ENCODE peak calls at places on chromosome 12, in seven cellular contexts. N, U, F, G, H, Z and V are unnamed samples.

GRCh38 chr12:62166525-62166924 is 93.7 kb upstream of the USP15 start:
- DNase-seq in Z (peak), H (no peak), U (no peak), F (no peak), N (no peak), G (no peak), V (no peak)

GRCh38 chr12:49667319-49668090 is 39.7 kb downstream of the FMNL3 start:
- DNase-seq in Z (peak), F (no peak), N (no peak), G (no peak), U (no peak), H (no peak), V (no peak)

GRCh38 chr12:124369055-124369900 is 74.4 kb downstream of the RFLNA start:
- DNase-seq in F (no peak), G (peak), Z (peak), U (no peak), H (no peak), N (peak), V (no peak)

GRCh38 chr12:106602071-106602470 is 19.3 kb downstream of the RFX4 start:
- DNase-seq in U (no peak), H (no peak), N (no peak), Z (no peak), F (no peak), G (no peak), V (no peak)

GRCh38 chr12:80624986-80625530 is 82.4 kb upstream of the MYF6 start:
- DNase-seq in H (no peak), G (no peak), Z (peak), N (no peak), F (no peak), U (no peak), V (no peak)

GRCh38 chr12:65854629-65855028 is 30.3 kb downstream of the HMGA2 start:
- DNase-seq in H (no peak), N (no peak), G (no peak), U (no peak), F (no peak), Z (peak), V (no peak)

GRCh38 chr12:88986056-88986455 is 366.2 kb downstream of the DUSP6 start:
- DNase-seq in F (no peak), Z (no peak), H (no peak), N (no peak), U (no peak), G (no peak), V (no peak)

GRCh38 chr12:121536058-121536928 is 44.5 kb downstream of the KDM2B start:
- DNase-seq in H (peak), U (peak), Z (peak), N (peak), F (peak), G (peak), V (no peak)

GRCh38 chr12:124695861-124696260 is 128.4 kb upstream of the NCOR2 start:
- DNase-seq in Z (peak), F (no peak), G (no peak), U (no peak), N (no peak), H (no peak), V (no peak)

GRCh38 chr12:120117961-120118709 is 1.6 kb upstream of the RAB35 start:
- DNase-seq in Z (peak), U (no peak), G (no peak), H (no peak), F (peak), N (no peak), V (no peak)

GRCh38 chr12:67239061-67239460 is 30.1 kb upstream of the CAND1 start:
- DNase-seq in U (no peak), H (no peak), F (no peak), N (no peak), G (no peak), Z (no peak), V (no peak)

GRCh38 chr12:25186788-25187397 is 8.1 kb downstream of the DNAI7 start:
- DNase-seq in H (no peak), G (no peak), N (no peak), U (peak), Z (no peak), F (no peak), V (no peak)

GRCh38 chr12:57591567-57592325 is 754 bp downstream of the PIP4K2C start:
- DNase-seq in Z (peak), F (peak), H (no peak), N (peak), G (peak), U (no peak), V (no peak)

GRCh38 chr12:132375747-132376463 is 46.5 kb upstream of the GALNT9 start:
- DNase-seq in N (no peak), U (no peak), H (no peak), Z (no peak), F (no peak), G (no peak), V (no peak)

GRCh38 chr12:117749431-117749830 is 219.4 kb downstream of the KSR2 start:
- DNase-seq in N (no peak), G (no peak), Z (no peak), U (no peak), H (no peak), F (no peak), V (no peak)

GRCh38 chr12:6735448-6736191 is 11.8 kb downstream of the COPS7A start:
- DNase-seq in G (peak), F (peak), N (peak), Z (peak), U (peak), H (no peak), V (no peak)

GRCh38 chr12:22588817-22589216 is 36.2 kb upstream of the ETNK1 start:
- DNase-seq in N (no peak), H (no peak), G (no peak), F (no peak), U (no peak), Z (peak), V (no peak)

GRCh38 chr12:94099191-94099983 is 49.0 kb upstream of the PLXNC1 start:
- DNase-seq in H (no peak), Z (no peak), U (no peak), F (no peak), N (no peak), G (no peak), V (no peak)

GRCh38 chr12:127107744-127108143 is 1159.2 kb upstream of the TMEM132C start:
- DNase-seq in H (no peak), F (no peak), Z (peak), U (no peak), N (no peak), G (no peak), V (no peak)

GRCh38 chr12:43758247-43758727 is 303 bp downstream of the PUS7L start:
- DNase-seq in N (no peak), Z (peak), F (peak), H (no peak), U (no peak), G (peak), V (no peak)